ENCODE peak calls at places on chromosomes 2 and 18, in six cellular contexts. A is GM12891, Q is GM12878, C is K562, I is HepG2, D is H1. Z is an unnamed sample.

GRCh38 chr2:100239513-100240210 is 82.6 kb downstream of the LONRF2 start:
- DNase-seq in I (no peak), A (no peak), C (no peak), D (no peak), Q (no peak), Z (no peak)

GRCh38 chr18:49754866-49755265 is 58.5 kb downstream of the ACAA2 start:
- DNase-seq in A (no peak), C (no peak), D (no peak), Q (no peak), I (no peak), Z (no peak)

GRCh38 chr2:109448946-109449788 is 164.6 kb downstream of the SEPTIN10 start:
- DNase-seq in A (no peak), I (no peak), C (no peak), Q (no peak), D (no peak), Z (no peak)

GRCh38 chr2:15636972-15637785 is 45.5 kb downstream of the DDX1 start:
- DNase-seq in D (peak), I (peak), Q (no peak), C (peak), A (peak), Z (no peak)

GRCh38 chr18:23862071-23862470 is 152.5 kb upstream of the TTC39C start:
- DNase-seq in Q (no peak), A (no peak), I (no peak), C (no peak), D (no peak), Z (no peak)

GRCh38 chr2:129849559-129850160 is 129.8 kb upstream of the RAB6C start:
- DNase-seq in A (no peak), C (peak), Q (peak), I (peak), D (no peak), Z (no peak)

GRCh38 chr2:1937066-1937465 is 192.8 kb upstream of the PXDN start:
- DNase-seq in A (no peak), I (no peak), Q (no peak), C (no peak), D (no peak), Z (no peak)

GRCh38 chr2:12834239-12834638 is 117.5 kb downstream of the TRIB2 start:
- DNase-seq in A (no peak), D (no peak), I (no peak), C (no peak), Q (no peak), Z (no peak)

GRCh38 chr2:191521608-191522208 is 156.2 kb upstream of the NABP1 start:
- DNase-seq in D (no peak), C (peak), I (peak), Q (no peak), A (no peak), Z (no peak)

GRCh38 chr2:211455225-211455841 is 898.9 kb downstream of the CPS1 start:
- DNase-seq in A (peak), D (no peak), Q (no peak), C (peak), I (peak), Z (peak)

GRCh38 chr2:47256416-47257087 is 101.4 kb upstream of the STPG4 start:
- DNase-seq in C (no peak), A (no peak), I (no peak), D (no peak), Q (no peak), Z (no peak)

GRCh38 chr2:40033781-40034180 is 254.7 kb upstream of the THUMPD2 start:
- DNase-seq in A (no peak), D (no peak), C (no peak), Q (no peak), I (no peak), Z (no peak)

GRCh38 chr2:85785027-85785822 is 31.4 kb downstream of the ATOH8 start:
- DNase-seq in C (no peak), A (no peak), I (no peak), D (no peak), Q (no peak), Z (no peak)

GRCh38 chr2:181022652-181023051 is 42.2 kb downstream of the UBE2E3 start:
- DNase-seq in I (peak), Q (no peak), C (no peak), D (no peak), A (no peak), Z (no peak)
- TF ChIP-seq POLR2AphosphoS5 in I (no peak), Q (no peak), C (no peak), D (no peak), A (no peak), Z (no peak)

DNA sequence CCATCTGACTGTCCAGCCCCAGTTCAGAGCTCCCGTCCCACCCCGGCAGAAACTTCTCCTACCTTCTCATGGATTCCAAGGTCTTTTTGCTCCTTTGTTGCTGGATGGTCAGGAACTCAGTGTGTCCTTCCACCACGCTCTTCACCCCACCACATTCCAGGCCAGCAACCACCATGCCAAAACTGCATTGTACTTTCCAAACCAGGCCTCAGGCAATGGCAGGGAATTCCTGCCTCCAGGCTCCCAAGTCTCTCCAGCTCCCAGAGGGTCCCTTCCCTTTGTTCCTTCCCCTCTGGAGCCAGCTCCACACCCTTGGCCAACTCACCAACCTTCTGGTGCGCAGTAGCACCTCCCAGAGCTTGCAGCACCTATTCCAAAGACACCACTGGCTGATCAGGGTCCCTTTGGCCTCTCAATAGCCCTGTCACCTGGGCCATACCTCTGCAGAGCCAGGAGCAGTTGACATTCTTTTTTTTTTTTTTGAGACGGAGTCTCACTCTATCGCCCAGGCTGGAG is 8.1 kb downstream of the CHMP1B start:
- DNase-seq in I (no peak), Q (no peak), C (no peak), D (peak), A (no peak), Z (no peak)
- TF ChIP-seq TAF1 in I (no peak), Q (no peak), C (no peak), D (no peak), A (no peak), Z (no peak)

GRCh38 chr2:66433945-66434678 is 813 bp upstream of the MEIS1 start:
- DNase-seq in D (peak), I (peak), Q (no peak), A (no peak), C (peak), Z (no peak)
- TF ChIP-seq POLR2A in D (no peak), I (no peak), Q (no peak), A (no peak), C (no peak), Z (no peak)

GRCh38 chr2:74147729-74148456 is at the start of gene BOLA3:
- DNase-seq in I (peak), A (peak), Q (peak), C (peak), D (peak), Z (peak)
- TF ChIP-seq POLR2AphosphoS5 in I (peak), A (peak), Q (peak), C (peak), D (peak), Z (peak)